ENCODE peak calls at places on chromosomes 3 and 15, in eight cellular contexts. K is tibial nerve, P is A549, R is transverse colon, A is K562, F is ovary, V is H1, L is HepG2. T is an unnamed sample. For H3K9me3, the result is how much of the 10 kb centered on the place peaks cover.

GRCh38 chr3:80283783-80284182 is 516.0 kb upstream of the ROBO1 start:
- DNase-seq in V (no peak), P (no peak), F (no peak), A (no peak), R (no peak), K (no peak), L (no peak), T (no peak)

GRCh38 chr3:111910806-111911205 is 51.7 kb downstream of the PHLDB2 start:
- DNase-seq in R (no peak), L (no peak), F (no peak), P (no peak), A (no peak), V (no peak), K (no peak), T (no peak)

GRCh38 chr15:48936666-48937065 is 27.1 kb downstream of the SHC4 start:
- DNase-seq in R (no peak), P (no peak), V (no peak), F (no peak), L (no peak), A (no peak), K (no peak), T (no peak)

GRCh38 chr3:50405249-50405648 is 45.9 kb upstream of the TMEM115 start:
- DNase-seq in P (no peak), V (peak), R (no peak), K (no peak), F (no peak), A (peak), L (peak), T (no peak)

GRCh38 chr3:141236351-141236750 is 4.7 kb downstream of the PXYLP1 start:
- DNase-seq in V (no peak), R (no peak), L (no peak), F (no peak), A (no peak), K (no peak), P (no peak), T (no peak)

GRCh38 chr3:33037479-33037878 is 59.5 kb downstream of the GLB1 start:
- DNase-seq in A (no peak), V (no peak), L (no peak), K (no peak), R (no peak), P (no peak), F (no peak), T (no peak)

GRCh38 chr3:119401069-119401468 is 62.3 kb downstream of the TMEM39A start:
- DNase-seq in V (no peak), L (no peak), K (no peak), F (no peak), P (no peak), A (no peak), R (no peak), T (no peak)

GRCh38 chr15:89828324-89829145 is 13.9 kb upstream of the ANPEP start:
- DNase-seq in A (peak), F (peak), K (peak), V (no peak), P (peak), L (no peak), R (peak), T (peak)

GRCh38 chr15:71055461-71055860 is 59.8 kb upstream of the THSD4 start:
- DNase-seq in V (no peak), A (no peak), P (peak), F (no peak), K (no peak), L (no peak), R (no peak), T (no peak)

GRCh38 chr15:63823253-63823844 is 10.4 kb downstream of the HERC1 start:
- DNase-seq in L (no peak), K (no peak), A (no peak), R (no peak), P (no peak), V (no peak), F (no peak), T (no peak)

GRCh38 chr3:174863488-174863887 is 4.4 kb downstream of the NAALADL2 start:
- DNase-seq in F (no peak), V (no peak), A (no peak), R (no peak), K (no peak), P (no peak), L (no peak), T (no peak)

GRCh38 chr3:464255-464654 is 267.7 kb downstream of the CHL1 start:
- DNase-seq in P (no peak), V (no peak), L (no peak), F (no peak), R (no peak), K (no peak), A (no peak), T (no peak)

GRCh38 chr15:89167267-89168176 is 53.9 kb downstream of the RLBP1 start:
- DNase-seq in A (peak), P (peak), K (no peak), V (no peak), F (no peak), L (peak), R (no peak), T (peak)

GRCh38 chr15:40388941-40389823 is 6.7 kb downstream of the KNSTRN start:
- DNase-seq in F (no peak), P (no peak), A (no peak), V (no peak), K (no peak), R (no peak), L (peak), T (no peak)

GRCh38 chr3:66593978-66594377 is 93.2 kb upstream of the LRIG1 start:
- DNase-seq in K (no peak), R (no peak), P (peak), A (no peak), F (no peak), V (no peak), L (peak), T (no peak)

GRCh38 chr15:101489236-101489632 is 273 bp downstream of the PCSK6 start:
- DNase-seq in K (no peak), F (no peak), P (peak), A (peak), V (peak), R (peak), L (no peak), T (peak)

GRCh38 chr3:94210256-94210655 is 147.4 kb downstream of the NSUN3 start:
- DNase-seq in R (no peak), P (no peak), L (no peak), F (no peak), K (no peak), V (no peak), A (no peak), T (no peak)

GRCh38 chr3:136659253-136659652 is 92.9 kb downstream of the STAG1 start:
- DNase-seq in L (no peak), F (no peak), K (no peak), P (peak), R (no peak), V (no peak), A (no peak), T (peak)

GRCh38 chr3:124664804-124665203 is 65.4 kb upstream of the UMPS start:
- DNase-seq in P (peak), R (no peak), K (no peak), V (no peak), L (peak), F (no peak), A (no peak), T (no peak)

GRCh38 chr3:25594007-25594502 is 70.7 kb downstream of the TOP2B start:
- DNase-seq in L (peak), K (peak), F (no peak), P (peak), A (peak), R (no peak), V (no peak), T (no peak)

GRCh38 chr3:160556141-160556540 is 9.2 kb downstream of the KPNA4 start:
- DNase-seq in V (no peak), L (no peak), K (no peak), P (no peak), A (no peak), R (no peak), F (no peak), T (no peak)

GRCh38 chr3:126355251-126355650 is 2.0 kb downstream of the KLF15 start:
- DNase-seq in F (no peak), K (no peak), L (no peak), R (no peak), P (no peak), A (peak), V (no peak), T (peak)

GRCh38 chr15:50675524-50676144 is 11.0 kb downstream of the TRPM7 start:
- DNase-seq in K (peak), P (peak), R (no peak), A (no peak), L (no peak), V (no peak), F (no peak), T (no peak)

GRCh38 chr3:31562525-31562924 is 29.8 kb downstream of the STT3B start:
- DNase-seq in P (no peak), K (no peak), L (no peak), A (peak), R (peak), V (peak), F (no peak), T (no peak)

GRCh38 chr3:136008732-136009456 is 43.4 kb downstream of the PPP2R3A start:
- DNase-seq in P (no peak), L (no peak), R (no peak), V (no peak), K (no peak), F (no peak), A (peak), T (no peak)

GRCh38 chr3:18018491-18019177 is 276.2 kb upstream of the TBC1D5 start:
- DNase-seq in F (no peak), P (no peak), K (no peak), V (no peak), L (no peak), R (no peak), A (no peak), T (no peak)

GRCh38 chr15:88604972-88605506 is 16.1 kb upstream of the AEN start:
- DNase-seq in P (no peak), L (no peak), V (no peak), A (no peak), R (no peak), K (no peak), F (no peak), T (peak)

GRCh38 chr3:58134468-58134867 is 76.3 kb downstream of the DNASE1L3 start:
- DNase-seq in A (no peak), V (no peak), R (no peak), F (no peak), P (no peak), L (no peak), K (no peak), T (no peak)

GRCh38 chr3:189529889-189530288 is 101.3 kb upstream of the TP63 start:
- DNase-seq in F (no peak), L (no peak), P (no peak), R (no peak), K (no peak), A (no peak), V (no peak), T (no peak)

GRCh38 chr3:150062492-150062891 is 91.8 kb upstream of the PFN2 start:
- DNase-seq in F (no peak), R (no peak), V (no peak), P (no peak), A (no peak), L (no peak), K (no peak), T (no peak)

GRCh38 chr3:156044634-156044975 is 75.8 kb upstream of the KCNAB1 start:
- DNase-seq in R (no peak), L (no peak), P (no peak), K (no peak), F (no peak), V (no peak), A (no peak), T (no peak)

GRCh38 chr3:6799264-6799915 is 61.5 kb upstream of the GRM7 start:
- DNase-seq in R (peak), K (peak), L (peak), P (peak), V (peak), A (peak), F (no peak), T (no peak)

GRCh38 chr3:128845695-128846491 is 33.5 kb upstream of the ACAD9 start:
- DNase-seq in R (peak), P (peak), K (peak), A (peak), V (peak), L (peak), F (peak), T (peak)

GRCh38 chr15:40789119-40789518 is 17.8 kb upstream of the ZFYVE19 start:
- DNase-seq in P (no peak), R (no peak), L (no peak), K (no peak), V (no peak), F (no peak), A (peak), T (no peak)

GRCh38 chr3:178308696-178309278 is 227.4 kb upstream of the KCNMB2 start:
- DNase-seq in R (no peak), K (no peak), P (no peak), V (no peak), F (no peak), L (no peak), A (no peak), T (no peak)

GRCh38 chr3:127817331-127817821 is 4.9 kb downstream of the MGLL start:
- DNase-seq in F (no peak), P (peak), K (peak), V (no peak), A (no peak), R (peak), L (no peak), T (no peak)

DNA sequence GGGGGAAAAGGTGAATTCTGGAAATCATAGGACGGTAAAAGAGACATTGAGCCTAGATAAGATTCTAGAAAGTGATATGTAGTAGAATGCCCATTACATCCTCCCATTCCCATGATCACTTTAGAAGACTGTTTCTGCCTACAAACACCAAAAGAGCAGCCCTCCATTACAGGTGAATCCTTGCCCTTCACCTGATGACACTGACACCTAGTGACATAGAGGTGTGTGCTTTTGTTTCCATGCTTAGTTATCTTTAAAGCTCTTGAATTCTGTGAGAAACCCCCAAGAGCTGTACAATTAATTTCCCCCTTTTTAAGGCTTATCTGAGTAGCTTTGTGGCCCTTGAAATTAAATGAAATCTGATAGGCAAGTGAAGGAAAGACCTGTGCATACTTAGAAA is 8.3 kb upstream of the BBX start:
- DNase-seq in P (no peak), L (no peak), R (no peak), F (no peak), K (no peak), V (no peak), A (no peak), T (no peak)
- TF ChIP-seq CTCF in P (no peak), L (no peak), R (no peak), F (no peak), K (no peak), V (no peak), A (no peak), T (no peak)

DNA sequence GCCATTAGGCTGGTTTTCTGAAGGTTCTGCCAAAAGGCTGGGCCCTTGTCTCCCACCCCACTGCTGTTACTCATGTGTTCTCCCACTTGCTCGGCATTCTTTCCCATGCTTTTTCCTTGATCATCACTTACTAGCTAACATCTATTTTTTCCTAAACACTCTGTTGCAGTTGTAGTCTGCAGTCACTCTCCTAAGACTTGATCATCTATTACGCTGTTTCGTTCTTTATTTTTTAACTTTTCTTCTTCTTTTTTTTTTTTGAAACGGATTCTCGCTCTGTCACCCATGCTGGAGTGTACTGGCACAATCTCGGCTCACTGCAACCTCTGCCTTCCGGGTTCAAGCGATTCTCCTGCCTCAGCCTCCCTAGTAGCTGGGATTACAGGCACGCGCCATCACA is 176.3 kb downstream of the IGF1R start:
- DNase-seq in V (no peak), K (no peak), P (no peak), F (no peak), R (no peak), L (no peak), A (no peak), T (no peak)
- H3K9me3 ChIP-seq in V (under half), K (under half), P (under half), F (under half), R (under half), L (under half), A (under half), T (under half)

DNA sequence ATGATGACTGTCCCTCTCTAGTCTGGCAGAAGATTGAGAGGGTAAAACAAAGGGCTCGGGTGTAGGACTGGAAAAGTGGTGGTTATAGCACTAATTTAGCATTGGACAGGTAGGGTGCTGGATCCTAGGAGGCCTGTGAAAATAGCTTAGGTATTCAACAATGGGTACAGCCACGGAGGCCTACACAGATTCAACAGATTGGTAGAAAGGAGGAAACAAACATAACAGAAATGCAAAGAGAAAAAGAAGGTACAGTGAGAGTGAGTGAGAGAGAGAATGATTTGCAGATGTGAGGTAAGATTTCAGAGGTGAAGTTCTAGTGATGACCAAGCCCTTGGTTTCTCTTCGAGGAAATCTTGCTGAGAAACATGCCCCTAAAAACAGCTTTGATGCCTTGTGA is 37.9 kb downstream of the ADIPOQ start:
- DNase-seq in K (no peak), R (no peak), P (no peak), V (no peak), L (no peak), A (no peak), F (no peak), T (no peak)
- TF ChIP-seq EP300 in K (no peak), R (no peak), P (no peak), V (no peak), L (no peak), A (no peak), F (no peak), T (no peak)

GRCh38 chr3:49132437-49133225 is at the start of gene LAMB2:
- DNase-seq in L (peak), F (peak), V (peak), P (peak), K (peak), A (peak), R (peak), T (peak)
- TF ChIP-seq CTCF in L (peak), F (no peak), V (no peak), P (peak), K (no peak), A (peak), R (no peak), T (no peak)

DNA sequence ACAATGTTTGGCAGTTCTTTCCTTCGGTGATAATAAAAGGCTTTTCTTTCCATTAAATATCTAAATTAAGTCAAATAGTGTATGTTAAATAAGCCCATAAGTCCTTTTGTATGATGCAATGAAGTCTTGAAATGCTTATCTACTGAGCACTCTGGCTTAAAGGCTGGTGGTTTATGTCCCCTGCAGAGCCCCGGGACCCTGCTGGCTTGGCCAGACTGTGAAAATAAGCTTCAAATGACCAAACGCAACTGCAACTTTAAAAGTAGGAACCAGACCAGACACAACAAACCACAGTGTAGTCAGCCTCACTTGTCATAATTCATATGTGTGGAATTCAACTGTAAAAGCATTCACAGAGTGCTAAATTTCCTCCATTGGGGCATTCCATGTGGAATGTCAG is 72.5 kb downstream of the FOXP1 start:
- DNase-seq in F (no peak), L (no peak), A (peak), R (no peak), K (no peak), P (peak), V (no peak), T (no peak)
- H3K9me3 ChIP-seq in F (under half), L (under half), A (under half), R (under half), K (under half), P (under half), V (under half), T (under half)

GRCh38 chr3:64551697-64552096 is 136.1 kb downstream of the ADAMTS9 start:
- DNase-seq in L (no peak), K (no peak), R (no peak), F (no peak), V (no peak), P (peak), A (no peak), T (no peak)

GRCh38 chr3:64548200-64548889 is 139.5 kb downstream of the ADAMTS9 start:
- DNase-seq in F (peak), P (no peak), K (peak), A (no peak), R (peak), V (no peak), L (no peak), T (no peak)

GRCh38 chr3:64549869-64550268 is 137.9 kb downstream of the ADAMTS9 start:
- DNase-seq in R (no peak), V (no peak), P (no peak), K (no peak), F (no peak), A (no peak), L (no peak), T (no peak)

GRCh38 chr3:64550745-64551144 is 137.1 kb downstream of the ADAMTS9 start:
- DNase-seq in R (no peak), P (no peak), V (no peak), F (no peak), A (no peak), K (no peak), L (no peak), T (peak)

DNA sequence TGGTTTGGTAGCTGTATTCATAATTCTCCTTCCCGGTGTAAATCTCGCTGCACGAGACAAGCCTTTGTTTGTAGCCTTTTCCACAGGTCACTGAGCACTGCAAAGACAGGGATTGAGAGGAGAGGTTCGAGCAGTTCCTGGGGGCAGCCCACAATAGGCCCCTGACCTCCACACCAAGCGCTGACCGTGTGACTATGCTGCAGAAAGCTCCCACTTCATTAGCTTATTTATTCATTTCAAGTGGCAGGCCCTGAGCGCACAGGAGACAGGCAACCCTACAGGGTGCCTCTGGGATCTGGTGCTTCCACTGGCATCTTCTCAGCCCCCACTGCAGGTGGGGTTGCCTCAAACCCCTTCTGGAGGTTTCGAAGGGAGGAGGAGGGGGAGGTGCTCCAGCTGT is 140.9 kb downstream of the ADAMTS9 start:
- DNase-seq in A (no peak), K (no peak), F (no peak), V (no peak), L (no peak), P (no peak), R (no peak), T (no peak)
- TF ChIP-seq EP300 in A (no peak), K (no peak), F (no peak), V (no peak), L (no peak), P (no peak), R (no peak), T (no peak)

DNA sequence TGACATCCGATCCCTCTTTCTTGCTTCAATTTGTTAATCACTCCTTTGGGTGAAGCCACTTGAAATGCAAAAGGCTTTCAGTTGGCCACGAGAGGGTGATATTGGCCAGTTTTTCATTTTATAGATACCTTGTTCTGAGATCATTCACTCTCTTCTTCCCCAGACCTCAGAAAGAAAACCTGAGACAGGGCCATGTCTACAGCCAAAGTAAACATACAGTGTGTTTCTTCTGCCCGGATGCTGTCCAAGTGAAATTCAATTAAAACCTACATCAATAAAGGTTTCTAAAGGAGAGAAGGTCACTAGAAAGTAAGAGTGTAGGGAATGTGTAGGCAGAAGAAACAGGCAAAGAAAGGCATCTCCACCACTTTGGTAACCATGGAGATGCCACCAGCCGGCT is 39.5 kb upstream of the FMN1 start:
- DNase-seq in V (no peak), L (peak), R (no peak), A (peak), F (no peak), P (peak), K (no peak), T (no peak)
- TF ChIP-seq CTCF in V (no peak), L (peak), R (peak), A (peak), F (no peak), P (peak), K (no peak), T (peak)